ENCODE peak calls at places on chromosomes 16 and 17, in six cellular contexts. One of them, this sample, is unnamed.

GRCh38 chr17:77914440-77915254 is 43.9 kb upstream of the TNRC6C start:
- DNase-seq in AG09319: no peak
- DNase-seq in HuH-7: no peak
- DNase-seq in AG04449: no peak
- DNase-seq in OCI-LY7: peak
- DNase-seq in endothelial cell: no peak
- DNase-seq in this sample: no peak

GRCh38 chr17:6669479-6670212 is 18.1 kb downstream of the C17orf100 start:
- DNase-seq in AG09319: no peak
- DNase-seq in HuH-7: no peak
- DNase-seq in AG04449: no peak
- DNase-seq in OCI-LY7: no peak
- DNase-seq in endothelial cell: no peak
- DNase-seq in this sample: no peak

GRCh38 chr16:592518-593306 is 2.8 kb downstream of the RAB40C start:
- DNase-seq in AG09319: no peak
- DNase-seq in HuH-7: no peak
- DNase-seq in AG04449: no peak
- DNase-seq in OCI-LY7: no peak
- DNase-seq in endothelial cell: no peak
- DNase-seq in this sample: no peak

GRCh38 chr16:84918006-84918909 is 93.1 kb downstream of the ZDHHC7 start:
- DNase-seq in AG09319: no peak
- DNase-seq in HuH-7: no peak
- DNase-seq in AG04449: no peak
- DNase-seq in OCI-LY7: no peak
- DNase-seq in endothelial cell: no peak
- DNase-seq in this sample: no peak

GRCh38 chr16:35561346-35561745 is 2101.9 kb downstream of the TP53TG3F start:
- DNase-seq in AG09319: no peak
- DNase-seq in HuH-7: no peak
- DNase-seq in AG04449: no peak
- DNase-seq in OCI-LY7: no peak
- DNase-seq in endothelial cell: no peak
- DNase-seq in this sample: no peak

GRCh38 chr17:31147507-31148202 is 52.9 kb downstream of the NF1 start:
- DNase-seq in AG09319: no peak
- DNase-seq in HuH-7: no peak
- DNase-seq in AG04449: no peak
- DNase-seq in OCI-LY7: no peak
- DNase-seq in endothelial cell: no peak
- DNase-seq in this sample: no peak

GRCh38 chr17:40903129-40903847 is 18.2 kb upstream of the KRT20 start:
- DNase-seq in AG09319: no peak
- DNase-seq in HuH-7: no peak
- DNase-seq in AG04449: no peak
- DNase-seq in OCI-LY7: no peak
- DNase-seq in endothelial cell: no peak
- DNase-seq in this sample: no peak

GRCh38 chr16:84361546-84361945 is 6.8 kb upstream of the ATP2C2 start:
- DNase-seq in AG09319: no peak
- DNase-seq in HuH-7: no peak
- DNase-seq in AG04449: no peak
- DNase-seq in OCI-LY7: no peak
- DNase-seq in endothelial cell: no peak
- DNase-seq in this sample: no peak

GRCh38 chr16:10535461-10535860 is 44.9 kb downstream of the EMP2 start:
- DNase-seq in AG09319: no peak
- DNase-seq in HuH-7: no peak
- DNase-seq in AG04449: no peak
- DNase-seq in OCI-LY7: no peak
- DNase-seq in endothelial cell: no peak
- DNase-seq in this sample: no peak

GRCh38 chr16:81567987-81568748 is 123.6 kb downstream of the CMIP start:
- DNase-seq in AG09319: peak
- DNase-seq in HuH-7: no peak
- DNase-seq in AG04449: no peak
- DNase-seq in OCI-LY7: no peak
- DNase-seq in endothelial cell: no peak
- DNase-seq in this sample: no peak

GRCh38 chr16:49350265-49351103 is 23.1 kb upstream of the C16orf78 start:
- DNase-seq in AG09319: no peak
- DNase-seq in HuH-7: peak
- DNase-seq in AG04449: no peak
- DNase-seq in OCI-LY7: peak
- DNase-seq in endothelial cell: peak
- DNase-seq in this sample: no peak

GRCh38 chr16:4214215-4214621 is 27.7 kb downstream of the SRL start:
- DNase-seq in AG09319: peak
- DNase-seq in HuH-7: no peak
- DNase-seq in AG04449: peak
- DNase-seq in OCI-LY7: no peak
- DNase-seq in endothelial cell: no peak
- DNase-seq in this sample: no peak

GRCh38 chr17:74361613-74362391 is at the start of gene BTBD17:
- DNase-seq in AG09319: no peak
- DNase-seq in HuH-7: peak
- DNase-seq in AG04449: no peak
- DNase-seq in OCI-LY7: no peak
- DNase-seq in endothelial cell: peak
- DNase-seq in this sample: peak

GRCh38 chr17:66129759-66130158 is 62.2 kb downstream of the CEP112 start:
- DNase-seq in AG09319: no peak
- DNase-seq in HuH-7: no peak
- DNase-seq in AG04449: no peak
- DNase-seq in OCI-LY7: no peak
- DNase-seq in endothelial cell: no peak
- DNase-seq in this sample: no peak

GRCh38 chr17:21253646-21254441 is 634 bp upstream of the NATD1 start:
- DNase-seq in AG09319: no peak
- DNase-seq in HuH-7: no peak
- DNase-seq in AG04449: no peak
- DNase-seq in OCI-LY7: no peak
- DNase-seq in endothelial cell: no peak
- DNase-seq in this sample: no peak

GRCh38 chr17:68512967-68513474 is 791 bp downstream of the PRKAR1A start:
- DNase-seq in AG09319: no peak
- DNase-seq in HuH-7: no peak
- DNase-seq in AG04449: no peak
- DNase-seq in OCI-LY7: peak
- DNase-seq in endothelial cell: no peak
- DNase-seq in this sample: no peak

GRCh38 chr17:10295728-10296343 is 77.0 kb downstream of the MYH13 start:
- DNase-seq in AG09319: peak
- DNase-seq in HuH-7: peak
- DNase-seq in AG04449: no peak
- DNase-seq in OCI-LY7: peak
- DNase-seq in endothelial cell: peak
- DNase-seq in this sample: no peak

GRCh38 chr17:63185420-63185819 is 219.4 kb downstream of the TANC2 start:
- DNase-seq in AG09319: no peak
- DNase-seq in HuH-7: no peak
- DNase-seq in AG04449: no peak
- DNase-seq in OCI-LY7: no peak
- DNase-seq in endothelial cell: no peak
- DNase-seq in this sample: no peak

GRCh38 chr16:24851700-24852099 is 5.9 kb downstream of the SLC5A11 start:
- DNase-seq in AG09319: no peak
- DNase-seq in HuH-7: no peak
- DNase-seq in AG04449: no peak
- DNase-seq in OCI-LY7: no peak
- DNase-seq in endothelial cell: no peak
- DNase-seq in this sample: no peak

GRCh38 chr17:29124135-29124930 is 55.9 kb downstream of the MYO18A start:
- DNase-seq in AG09319: no peak
- DNase-seq in HuH-7: peak
- DNase-seq in AG04449: no peak
- DNase-seq in OCI-LY7: peak
- DNase-seq in endothelial cell: peak
- DNase-seq in this sample: no peak

GRCh38 chr17:10618202-10618635 is 38.9 kb downstream of the MYH3 start:
- DNase-seq in AG09319: peak
- DNase-seq in HuH-7: peak
- DNase-seq in AG04449: no peak
- DNase-seq in OCI-LY7: peak
- DNase-seq in endothelial cell: peak
- DNase-seq in this sample: peak

GRCh38 chr17:82477934-82478333 is 19.4 kb downstream of the NARF start:
- DNase-seq in AG09319: no peak
- DNase-seq in HuH-7: no peak
- DNase-seq in AG04449: no peak
- DNase-seq in OCI-LY7: no peak
- DNase-seq in endothelial cell: no peak
- DNase-seq in this sample: no peak

GRCh38 chr17:76385892-76386786 is 1.7 kb downstream of the SPHK1 start:
- DNase-seq in AG09319: peak
- DNase-seq in HuH-7: peak
- DNase-seq in AG04449: no peak
- DNase-seq in OCI-LY7: peak
- DNase-seq in endothelial cell: peak
- DNase-seq in this sample: peak

GRCh38 chr17:36203335-36203734 is 6.8 kb upstream of the CCL3L1 start:
- DNase-seq in AG09319: no peak
- DNase-seq in HuH-7: no peak
- DNase-seq in AG04449: no peak
- DNase-seq in OCI-LY7: no peak
- DNase-seq in endothelial cell: no peak
- DNase-seq in this sample: no peak

This sample was measured in CD4-positive, CD25-positive, alpha-beta regulatory T cell.